ENCODE peak calls at places on chromosome 16, in eight cellular contexts. H is GM23338, J is stomach, N is transverse colon, A is HepG2, T is HCT116, X is SK-N-SH, D is breast epithelium. Z is an unnamed sample.

GRCh38 chr16:72467157-72467759 is 295.3 kb upstream of the PMFBP1 start:
- DNase-seq in H (peak), J (no peak), N (no peak), A (peak), T (peak), X (peak), D (no peak), Z (no peak)

GRCh38 chr16:11602321-11602720 is 15.6 kb upstream of the LITAF start:
- DNase-seq in H (no peak), J (no peak), N (no peak), A (no peak), T (no peak), X (no peak), D (no peak), Z (no peak)

GRCh38 chr16:83669456-83669855 is 138.3 kb upstream of the HSBP1 start:
- DNase-seq in H (no peak), J (no peak), N (no peak), A (no peak), T (no peak), X (no peak), D (no peak), Z (no peak)

GRCh38 chr16:65728172-65728571 is 606.3 kb upstream of the CDH11 start:
- DNase-seq in H (peak), J (no peak), N (no peak), A (no peak), T (no peak), X (no peak), D (peak), Z (no peak)

GRCh38 chr16:72877374-72878028 is 170.4 kb downstream of the ZFHX3 start:
- DNase-seq in H (no peak), J (no peak), N (no peak), A (peak), T (peak), X (no peak), D (no peak), Z (no peak)

GRCh38 chr16:88349903-88350900 is 32.6 kb upstream of the ZNF469 start:
- DNase-seq in H (no peak), J (no peak), N (no peak), A (no peak), T (no peak), X (peak), D (no peak), Z (peak)

GRCh38 chr16:23948949-23949392 is 113.2 kb downstream of the PRKCB start:
- DNase-seq in H (no peak), J (peak), N (peak), A (no peak), T (no peak), X (no peak), D (no peak), Z (no peak)

GRCh38 chr16:48592839-48593429 is 17.0 kb downstream of the N4BP1 start:
- DNase-seq in H (peak), J (no peak), N (no peak), A (no peak), T (no peak), X (no peak), D (no peak), Z (no peak)

GRCh38 chr16:17358350-17358749 is 112.4 kb downstream of the XYLT1 start:
- DNase-seq in H (no peak), J (no peak), N (no peak), A (no peak), T (no peak), X (no peak), D (no peak), Z (peak)

GRCh38 chr16:2963074-2963610 is 933 bp upstream of the KREMEN2 start:
- DNase-seq in H (no peak), J (no peak), N (peak), A (no peak), T (no peak), X (no peak), D (no peak), Z (peak)

GRCh38 chr16:73176577-73177013 is 128.7 kb upstream of the ZFHX3 start:
- DNase-seq in H (no peak), J (no peak), N (no peak), A (peak), T (peak), X (no peak), D (no peak), Z (no peak)

GRCh38 chr16:30052671-30053372 is 12.7 kb upstream of the ALDOA start:
- DNase-seq in H (peak), J (peak), N (peak), A (peak), T (peak), X (peak), D (peak), Z (peak)
- H3K4me3 ChIP-seq in H (peak), J (peak), N (peak), A (peak), T (peak), X (peak), D (peak), Z (peak)

GRCh38 chr16:57299009-57299718 is 14.7 kb upstream of the PLLP start:
- DNase-seq in H (peak), J (peak), N (peak), A (peak), T (no peak), X (peak), D (no peak), Z (peak)
- TF ChIP-seq CTCF in H (no peak), J (no peak), N (peak), A (no peak), T (no peak), X (peak), D (no peak), Z (no peak)

GRCh38 chr16:56944954-56945839 is 13.3 kb downstream of the HERPUD1 start:
- DNase-seq in H (no peak), J (no peak), N (no peak), A (no peak), T (no peak), X (no peak), D (no peak), Z (no peak)
- TF ChIP-seq POLR2AphosphoS5 in H (no peak), J (peak), N (peak), A (peak), T (no peak), X (no peak), D (no peak), Z (peak)

DNA sequence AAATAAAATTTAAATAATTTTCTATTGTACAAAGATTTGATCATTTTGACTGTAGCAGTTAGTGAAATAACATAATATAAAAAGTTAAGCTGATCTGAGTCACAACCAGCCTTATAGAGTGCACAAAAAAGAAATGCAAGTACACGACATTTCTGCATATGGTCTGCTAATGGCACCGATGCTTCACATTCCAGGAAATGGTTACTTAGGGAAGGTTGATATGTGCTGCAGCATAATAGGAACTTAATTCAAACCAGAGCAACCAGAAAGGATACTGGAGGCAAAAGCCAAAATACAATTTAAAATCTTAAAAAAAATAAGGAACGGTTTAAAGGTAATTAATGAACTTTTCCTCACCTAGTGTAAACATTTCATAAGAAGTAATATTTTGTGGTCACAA is 10.0 kb upstream of the CFDP1 start:
- DNase-seq in H (no peak), J (no peak), N (no peak), A (no peak), T (no peak), X (peak), D (no peak), Z (no peak)
- H3K4me3 ChIP-seq in H (no peak), J (no peak), N (no peak), A (no peak), T (no peak), X (no peak), D (no peak), Z (no peak)

GRCh38 chr16:81450783-81451491 is 6.3 kb downstream of the CMIP start:
- DNase-seq in H (no peak), J (no peak), N (no peak), A (no peak), T (no peak), X (no peak), D (no peak), Z (no peak)
- TF ChIP-seq CTCF in H (no peak), J (no peak), N (no peak), A (no peak), T (peak), X (peak), D (no peak), Z (no peak)

DNA sequence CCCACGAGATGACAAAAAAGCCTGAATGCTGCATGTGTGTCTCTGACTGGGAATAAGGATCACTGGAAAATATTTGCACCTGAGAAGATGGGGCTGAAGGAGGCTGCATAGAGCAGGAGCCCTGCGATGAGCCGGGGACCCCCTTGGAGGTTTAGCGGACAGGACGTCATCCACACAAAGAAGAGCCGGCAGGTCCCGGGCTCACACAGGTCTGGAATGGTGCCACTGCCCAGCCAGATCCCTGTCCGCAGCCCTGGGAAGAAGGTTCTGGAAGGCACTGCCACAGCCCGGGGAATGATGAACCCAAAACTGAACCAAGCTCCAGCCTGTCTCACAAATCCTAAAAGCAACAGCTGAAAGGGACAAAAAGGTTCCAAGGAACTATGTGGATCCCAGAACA is 101.8 kb downstream of the ANKRD11 start:
- DNase-seq in H (no peak), J (no peak), N (no peak), A (no peak), T (no peak), X (peak), D (no peak), Z (no peak)
- TF ChIP-seq POLR2AphosphoS5 in H (no peak), J (no peak), N (no peak), A (no peak), T (no peak), X (no peak), D (no peak), Z (no peak)

GRCh38 chr16:5581963-5582362 is 484.4 kb upstream of the EEF2KMT start:
- DNase-seq in H (no peak), J (no peak), N (no peak), A (no peak), T (no peak), X (no peak), D (no peak), Z (no peak)

GRCh38 chr16:5580772-5581171 is 483.2 kb upstream of the EEF2KMT start:
- DNase-seq in H (no peak), J (no peak), N (no peak), A (no peak), T (no peak), X (no peak), D (no peak), Z (no peak)

GRCh38 chr16:5581428-5581827 is 483.8 kb upstream of the EEF2KMT start:
- DNase-seq in H (no peak), J (no peak), N (no peak), A (no peak), T (no peak), X (no peak), D (no peak), Z (no peak)

GRCh38 chr16:5584100-5584499 is 486.5 kb upstream of the EEF2KMT start:
- DNase-seq in H (no peak), J (no peak), N (no peak), A (no peak), T (no peak), X (no peak), D (no peak), Z (no peak)

DNA sequence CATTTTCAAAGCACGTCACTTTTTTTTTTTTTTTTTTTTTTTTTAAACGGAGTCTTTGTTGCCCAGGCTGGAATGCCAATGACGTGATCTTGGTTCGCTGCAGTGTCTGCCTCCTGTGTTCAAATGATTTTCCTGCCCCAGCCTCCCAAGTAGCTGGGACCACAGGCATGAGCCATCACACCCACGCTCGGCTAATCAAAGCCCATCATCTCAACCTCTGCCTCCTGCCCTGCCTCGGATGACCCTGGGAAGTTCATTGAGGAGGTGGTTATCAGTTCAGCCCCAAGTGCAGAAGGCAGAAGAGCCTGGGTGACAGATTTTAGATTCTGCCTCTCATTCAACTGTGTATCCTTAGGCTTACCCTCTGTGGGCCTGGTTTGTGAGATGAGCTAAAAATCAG is 484.9 kb upstream of the EEF2KMT start:
- DNase-seq in H (no peak), J (no peak), N (no peak), A (no peak), T (no peak), X (no peak), D (no peak), Z (no peak)
- H3K4me3 ChIP-seq in H (no peak), J (no peak), N (no peak), A (no peak), T (no peak), X (no peak), D (no peak), Z (no peak)

GRCh38 chr16:1884155-1884760 is 12.3 kb upstream of the MEIOB start:
- DNase-seq in H (peak), J (no peak), N (peak), A (peak), T (peak), X (peak), D (no peak), Z (no peak)
- TF ChIP-seq CTCF in H (peak), J (no peak), N (peak), A (peak), T (peak), X (peak), D (no peak), Z (no peak)

GRCh38 chr16:79076039-79076767 is 524.3 kb downstream of the MAF start:
- DNase-seq in H (no peak), J (no peak), N (no peak), A (no peak), T (no peak), X (no peak), D (no peak), Z (no peak)
- TF ChIP-seq POLR2AphosphoS5 in H (no peak), J (no peak), N (no peak), A (no peak), T (no peak), X (no peak), D (no peak), Z (no peak)